ENCODE peak calls at places on chromosome 19, in five cellular contexts. P is left ventricle myocardium inferior, A is Peyer's patch, L is right atrium auricular region, Q is psoas muscle. V is an unnamed sample. For H3K4me1 and H3K9me3, the result is how much of the 10 kb centered on the place peaks cover.

GRCh38 chr19:1634242-1634937 is 18.0 kb downstream of the TCF3 start:
- DNase-seq in A (no peak), L (no peak), P (no peak), Q (no peak), V (no peak)

GRCh38 chr19:55146648-55147218 is 2.3 kb downstream of the TNNT1 start:
- DNase-seq in L (no peak), P (no peak), Q (peak), A (no peak), V (no peak)

GRCh38 chr19:31586282-31586681 is 237.0 kb upstream of the TSHZ3 start:
- DNase-seq in P (no peak), A (no peak), Q (no peak), L (no peak), V (no peak)

GRCh38 chr19:408441-409005 is 424 bp downstream of the C2CD4C start:
- DNase-seq in Q (peak), A (no peak), L (no peak), P (no peak), V (no peak)

GRCh38 chr19:2720777-2721569 is at the start of gene DIRAS1:
- DNase-seq in L (no peak), A (no peak), Q (peak), P (no peak), V (no peak)

GRCh38 chr19:15866646-15867045 is 31.2 kb downstream of the CYP4F2 start:
- DNase-seq in L (no peak), P (no peak), Q (no peak), A (no peak), V (no peak)

GRCh38 chr19:48938256-48938655 is 4.8 kb downstream of the DHDH start:
- DNase-seq in L (no peak), Q (no peak), A (no peak), P (no peak), V (no peak)

GRCh38 chr19:4246767-4247593 is at the start of gene YJU2:
- DNase-seq in P (peak), L (peak), A (peak), Q (peak), V (peak)

GRCh38 chr19:35171730-35172129 is 17.2 kb downstream of the FXYD5 start:
- DNase-seq in A (peak), P (no peak), Q (no peak), L (no peak), V (no peak)

GRCh38 chr19:4523306-4524110 is 5.2 kb upstream of the PLIN4 start:
- DNase-seq in Q (peak), L (no peak), P (peak), A (peak), V (peak)

GRCh38 chr19:31304877-31305312 is 44.3 kb downstream of the TSHZ3 start:
- DNase-seq in P (no peak), Q (no peak), L (no peak), A (no peak), V (peak)

GRCh38 chr19:33795370-33796163 is 1.1 kb upstream of the KCTD15 start:
- DNase-seq in P (peak), A (peak), Q (peak), L (peak), V (peak)

GRCh38 chr19:890831-891230 is 2.2 kb downstream of the MED16 start:
- DNase-seq in P (no peak), L (no peak), A (no peak), Q (no peak), V (no peak)

GRCh38 chr19:18167975-18168645 is 5.5 kb upstream of the IFI30 start:
- DNase-seq in L (no peak), P (peak), Q (peak), A (peak), V (no peak)
- H3K4me1 ChIP-seq in L (under half), P (under half), Q (under half), A (under half), V (under half)

GRCh38 chr19:19721896-19722295 is 11.0 kb downstream of the ZNF14 start:
- DNase-seq in A (no peak), P (no peak), Q (no peak), L (no peak), V (no peak)

DNA sequence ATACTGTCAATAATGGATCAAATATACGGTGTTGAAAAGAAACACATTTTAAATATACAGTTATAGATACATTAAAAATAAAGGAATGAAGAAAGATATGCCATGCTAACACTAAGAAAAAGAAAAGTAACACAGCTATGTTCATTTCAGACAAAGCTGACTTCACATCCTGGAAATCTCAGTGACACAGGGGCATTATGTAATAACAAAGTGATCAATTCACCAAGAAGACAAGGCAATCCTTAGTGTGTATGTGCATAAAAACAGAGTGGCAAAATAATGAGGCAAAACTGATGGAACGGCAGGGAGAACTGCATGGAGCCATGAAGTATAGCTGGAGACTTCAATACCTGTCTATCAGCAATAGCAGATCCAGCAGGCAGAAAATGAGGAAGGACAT is 13.1 kb downstream of the ZNF14 start:
- DNase-seq in L (no peak), Q (no peak), P (no peak), A (no peak), V (no peak)
- H3K9me3 ChIP-seq in L (half or more), Q (half or more), P (half or more), A (under half), V (under half)

GRCh38 chr19:13064092-13064489 is 38.6 kb downstream of the LYL1 start:
- DNase-seq in Q (peak), P (peak), A (no peak), L (no peak), V (no peak)
- H3K4me1 ChIP-seq in Q (half or more), P (half or more), A (under half), L (half or more), V (under half)

GRCh38 chr19:23460656-23461055 is 65.4 kb upstream of the ZNF91 start:
- DNase-seq in P (no peak), A (no peak), L (no peak), Q (no peak), V (no peak)
- H3K9me3 ChIP-seq in P (under half), A (under half), L (under half), Q (under half), V (under half)

DNA sequence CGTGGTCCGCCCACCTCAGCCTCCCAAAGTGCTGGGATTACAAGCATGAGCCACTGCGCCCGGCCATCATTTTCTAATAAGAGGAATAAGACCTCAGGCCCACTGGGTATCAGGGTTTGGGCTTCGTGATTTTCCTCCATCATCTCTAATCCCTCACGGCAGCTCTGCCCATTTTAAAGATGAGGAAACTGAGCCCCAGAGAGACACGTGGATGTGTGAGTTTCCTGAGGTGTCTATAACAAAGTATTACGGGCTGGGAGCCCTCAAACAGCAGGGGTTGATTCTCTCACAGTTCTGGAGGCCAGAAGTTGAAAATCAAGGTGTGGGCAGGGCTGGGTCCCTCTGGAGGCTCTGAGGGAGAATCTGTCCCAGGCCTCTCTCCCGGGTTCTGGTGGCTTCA is 33.7 kb downstream of the MYO9B start:
- DNase-seq in Q (no peak), A (no peak), P (no peak), L (no peak), V (no peak)
- H3K4me1 ChIP-seq in Q (under half), A (under half), P (under half), L (half or more), V (under half)

GRCh38 chr19:57720878-57721277 is 6.5 kb downstream of the ZNF671 start:
- DNase-seq in A (no peak), Q (no peak), L (no peak), P (no peak), V (no peak)
- H3K9me3 ChIP-seq in A (under half), Q (under half), L (half or more), P (half or more), V (under half)

GRCh38 chr19:11096210-11096841 is 7.1 kb downstream of the LDLR start:
- DNase-seq in P (peak), A (no peak), L (no peak), Q (peak), V (peak)
- H3K4me1 ChIP-seq in P (half or more), A (under half), L (half or more), Q (under half), V (half or more)

GRCh38 chr19:9159891-9160290 is 18.9 kb upstream of the OR7D2 start:
- DNase-seq in A (no peak), L (no peak), Q (no peak), P (no peak), V (no peak)
- H3K9me3 ChIP-seq in A (under half), L (under half), Q (under half), P (under half), V (under half)

V was measured in adrenal gland.